ENCODE peak calls at places on chromosomes 3 and 15, in four cellular contexts. One of them, this sample, is unnamed.

GRCh38 chr3:33439421-33440327 is 531 bp downstream of the UBP1 start:
- DNase-seq in AG04449: no peak
- DNase-seq in astrocyte of the spinal cord: peak; percentile 37
- DNase-seq in foreskin fibroblast: peak; percentile 84
- DNase-seq in this sample: peak; percentile 43

GRCh38 chr15:91849749-91850161 is 3.8 kb upstream of the SLCO3A1 start:
- DNase-seq in astrocyte of the spinal cord: peak; percentile 57
- DNase-seq in AG04449: no peak
- DNase-seq in foreskin fibroblast: peak; percentile 60
- DNase-seq in this sample: peak; percentile 33

GRCh38 chr15:71011503-71012155 is 103.6 kb upstream of the THSD4 start:
- DNase-seq in astrocyte of the spinal cord: peak; percentile 66
- DNase-seq in AG04449: peak; percentile 41
- DNase-seq in foreskin fibroblast: peak; percentile 82
- DNase-seq in this sample: peak; percentile 63

GRCh38 chr3:18738393-18739097 is 313.4 kb upstream of the SATB1 start:
- DNase-seq in foreskin fibroblast: no peak
- DNase-seq in astrocyte of the spinal cord: no peak
- DNase-seq in AG04449: no peak
- DNase-seq in this sample: no peak

GRCh38 chr15:58212909-58213526 is 74.8 kb downstream of the AQP9 start:
- DNase-seq in foreskin fibroblast: peak; percentile 71
- DNase-seq in astrocyte of the spinal cord: peak; percentile 46
- DNase-seq in AG04449: no peak
- DNase-seq in this sample: peak; percentile 56

GRCh38 chr3:111581403-111582113 is 13.6 kb downstream of the ZBED2 start:
- DNase-seq in AG04449: no peak
- DNase-seq in astrocyte of the spinal cord: no peak
- DNase-seq in foreskin fibroblast: no peak
- DNase-seq in this sample: peak; percentile 16

GRCh38 chr3:38314112-38314766 is 32.1 kb downstream of the SLC22A14 start:
- DNase-seq in astrocyte of the spinal cord: no peak
- DNase-seq in foreskin fibroblast: no peak
- DNase-seq in AG04449: no peak
- DNase-seq in this sample: no peak

GRCh38 chr15:100727291-100727851 is 125.0 kb downstream of the ASB7 start:
- DNase-seq in foreskin fibroblast: no peak
- DNase-seq in AG04449: no peak
- DNase-seq in astrocyte of the spinal cord: no peak
- DNase-seq in this sample: peak; percentile 70

GRCh38 chr3:141278196-141279073 is 46.8 kb downstream of the PXYLP1 start:
- DNase-seq in astrocyte of the spinal cord: peak; percentile 22
- DNase-seq in AG04449: no peak
- DNase-seq in foreskin fibroblast: peak; percentile 40
- DNase-seq in this sample: peak; percentile 64

GRCh38 chr15:25090073-25090733 is 135.4 kb downstream of the SNRPN start:
- DNase-seq in astrocyte of the spinal cord: no peak
- DNase-seq in foreskin fibroblast: no peak
- DNase-seq in AG04449: no peak
- DNase-seq in this sample: no peak

GRCh38 chr15:31338318-31338878 is 11.8 kb downstream of the KLF13 start:
- DNase-seq in AG04449: no peak
- DNase-seq in astrocyte of the spinal cord: peak; percentile 14
- DNase-seq in foreskin fibroblast: no peak
- DNase-seq in this sample: no peak

GRCh38 chr3:175890056-175890455 is 1030.9 kb downstream of the NAALADL2 start:
- DNase-seq in astrocyte of the spinal cord: no peak
- DNase-seq in AG04449: peak; percentile 19
- DNase-seq in foreskin fibroblast: no peak
- DNase-seq in this sample: no peak

GRCh38 chr3:79767953-79768282 is at the start of gene ROBO1:
- DNase-seq in foreskin fibroblast: no peak
- DNase-seq in astrocyte of the spinal cord: peak; percentile 50
- DNase-seq in AG04449: no peak
- DNase-seq in this sample: no peak

GRCh38 chr15:73374599-73374998 is 5.8 kb upstream of the HCN4 start:
- DNase-seq in astrocyte of the spinal cord: no peak
- DNase-seq in AG04449: no peak
- DNase-seq in foreskin fibroblast: no peak
- DNase-seq in this sample: no peak

GRCh38 chr3:129291487-129291886 is 12.8 kb downstream of the HMCES start:
- DNase-seq in astrocyte of the spinal cord: no peak
- DNase-seq in AG04449: no peak
- DNase-seq in foreskin fibroblast: peak; percentile 50
- DNase-seq in this sample: no peak

GRCh38 chr15:63601026-63601726 is 4.0 kb downstream of the FBXL22 start:
- DNase-seq in foreskin fibroblast: peak; percentile 70
- DNase-seq in astrocyte of the spinal cord: peak; percentile 54
- DNase-seq in AG04449: no peak
- DNase-seq in this sample: peak; percentile 23

GRCh38 chr15:81897011-81897677 is 148.7 kb downstream of the MEX3B start:
- DNase-seq in foreskin fibroblast: peak; percentile 87
- DNase-seq in AG04449: peak; percentile 49
- DNase-seq in astrocyte of the spinal cord: peak; percentile 67
- DNase-seq in this sample: peak; percentile 35

DNA sequence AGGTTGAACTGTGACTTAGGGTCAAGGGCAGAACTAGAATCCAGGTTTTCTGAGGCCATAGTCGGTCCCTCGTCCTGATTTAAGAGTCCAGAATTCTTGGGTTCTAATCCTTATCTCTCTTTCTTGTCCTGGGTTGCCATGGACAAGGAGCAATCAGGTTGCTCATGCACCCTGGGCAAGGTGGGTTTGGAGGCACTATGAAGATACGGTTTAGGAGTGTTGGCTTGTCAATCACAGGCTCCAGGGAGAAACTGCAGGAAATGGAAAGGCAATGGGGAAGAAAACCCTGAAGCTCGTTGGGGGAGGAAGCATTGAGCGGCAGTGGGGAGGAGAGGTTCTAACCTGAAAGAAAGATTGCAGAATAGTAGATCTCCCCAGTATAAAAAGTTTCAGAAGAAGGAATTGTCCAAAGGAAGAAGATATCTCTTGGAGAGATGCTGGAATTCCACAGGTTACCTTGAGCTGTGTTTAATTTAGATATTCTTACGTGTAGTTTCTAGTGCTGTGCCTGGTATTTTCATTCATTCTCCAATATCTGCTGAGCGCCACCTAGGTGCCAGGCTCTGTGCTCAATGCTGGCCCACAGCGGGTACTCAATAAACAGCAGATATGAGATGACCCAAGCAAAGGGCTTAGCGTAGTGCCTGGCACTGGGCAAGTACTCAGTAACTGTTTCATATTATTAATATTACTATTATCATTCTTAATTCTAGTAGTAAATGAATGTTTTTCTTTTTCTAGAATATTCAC is 2.0 kb downstream of the ACAN start:
- DNase-seq in astrocyte of the spinal cord: no peak
- DNase-seq in AG04449: no peak
- DNase-seq in foreskin fibroblast: no peak
- DNase-seq in this sample: no peak
- TF ChIP-seq CTCF in astrocyte of the spinal cord: no peak
- TF ChIP-seq CTCF in AG04449: no peak
- TF ChIP-seq CTCF in foreskin fibroblast: no peak
- TF ChIP-seq CTCF in this sample: no peak

GRCh38 chr15:79430901-79431635 is 1.1 kb upstream of the MINAR1 start:
- DNase-seq in astrocyte of the spinal cord: no peak
- DNase-seq in AG04449: no peak
- DNase-seq in foreskin fibroblast: no peak
- DNase-seq in this sample: peak; percentile 9
- TF ChIP-seq CTCF in astrocyte of the spinal cord: no peak
- TF ChIP-seq CTCF in AG04449: no peak
- TF ChIP-seq CTCF in foreskin fibroblast: no peak
- TF ChIP-seq CTCF in this sample: no peak

DNA sequence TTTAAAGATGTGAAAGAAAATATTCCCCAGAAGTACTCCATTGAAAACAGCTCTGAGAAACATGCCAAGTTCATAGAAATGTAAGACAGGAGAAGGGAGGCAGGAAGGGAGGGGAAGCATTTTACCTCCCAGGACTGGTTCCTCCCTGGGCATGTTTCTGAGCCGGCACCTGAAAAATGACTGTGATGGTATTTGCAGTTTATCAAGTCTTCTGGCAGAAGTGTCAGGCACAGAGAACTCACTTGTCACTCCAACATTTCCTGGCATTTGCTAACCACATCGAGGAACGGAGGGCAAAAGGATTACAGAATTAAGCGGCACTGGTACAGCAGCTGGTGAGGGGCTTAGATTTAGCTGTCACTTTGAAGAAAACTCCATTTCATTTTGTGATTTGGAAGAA is 1054.0 kb downstream of the TUSC7 start:
- DNase-seq in foreskin fibroblast: no peak
- DNase-seq in astrocyte of the spinal cord: no peak
- DNase-seq in AG04449: no peak
- DNase-seq in this sample: no peak
- TF ChIP-seq CTCF in foreskin fibroblast: no peak
- TF ChIP-seq CTCF in astrocyte of the spinal cord: no peak
- TF ChIP-seq CTCF in AG04449: no peak
- TF ChIP-seq CTCF in this sample: no peak

GRCh38 chr3:183764854-183765731 is 60.3 kb downstream of the MAP6D1 start:
- DNase-seq in foreskin fibroblast: peak; percentile 42
- DNase-seq in astrocyte of the spinal cord: peak; percentile 75
- DNase-seq in AG04449: no peak
- DNase-seq in this sample: peak; percentile 94

GRCh38 chr3:183769453-183769852 is 55.9 kb downstream of the MAP6D1 start:
- DNase-seq in astrocyte of the spinal cord: no peak
- DNase-seq in AG04449: no peak
- DNase-seq in foreskin fibroblast: no peak
- DNase-seq in this sample: no peak

GRCh38 chr3:183768114-183768513 is 57.3 kb downstream of the MAP6D1 start:
- DNase-seq in foreskin fibroblast: no peak
- DNase-seq in astrocyte of the spinal cord: no peak
- DNase-seq in AG04449: no peak
- DNase-seq in this sample: no peak

GRCh38 chr3:183766107-183766506 is 59.3 kb downstream of the MAP6D1 start:
- DNase-seq in astrocyte of the spinal cord: no peak
- DNase-seq in foreskin fibroblast: no peak
- DNase-seq in AG04449: no peak
- DNase-seq in this sample: no peak

GRCh38 chr3:183766745-183767606 is 58.4 kb downstream of the MAP6D1 start:
- DNase-seq in AG04449: no peak
- DNase-seq in foreskin fibroblast: peak; percentile 77
- DNase-seq in astrocyte of the spinal cord: peak; percentile 64
- DNase-seq in this sample: peak; percentile 82
- TF ChIP-seq CTCF in AG04449: peak; percentile 78
- TF ChIP-seq CTCF in foreskin fibroblast: peak; percentile 71
- TF ChIP-seq CTCF in astrocyte of the spinal cord: peak; percentile 84
- TF ChIP-seq CTCF in this sample: peak; percentile 88

DNA sequence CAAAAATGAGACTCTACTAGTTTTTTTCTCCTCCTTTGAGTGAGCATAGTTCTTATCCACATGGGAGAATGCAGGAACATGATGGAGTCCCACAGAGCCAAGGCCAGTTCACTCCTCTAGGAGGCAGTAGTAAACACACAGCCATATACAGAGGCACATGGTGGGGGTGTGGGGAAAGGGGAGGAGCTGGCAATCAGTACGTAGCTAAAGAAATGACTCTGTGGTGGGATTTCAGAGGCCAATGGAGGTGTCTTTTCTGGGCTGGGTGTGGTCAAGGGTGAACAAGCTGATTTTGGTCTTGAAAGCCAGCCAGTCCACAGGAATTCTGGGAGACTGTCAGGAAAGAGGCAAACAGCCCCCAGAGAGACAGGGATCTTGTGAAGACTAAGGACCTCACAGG is 6.6 kb upstream of the RAB11A start:
- DNase-seq in AG04449: no peak
- DNase-seq in astrocyte of the spinal cord: peak; percentile 61
- DNase-seq in foreskin fibroblast: peak; percentile 59
- DNase-seq in this sample: peak; percentile 65
- TF ChIP-seq CTCF in AG04449: peak; percentile 37
- TF ChIP-seq CTCF in astrocyte of the spinal cord: peak; percentile 64
- TF ChIP-seq CTCF in foreskin fibroblast: peak; percentile 57
- TF ChIP-seq CTCF in this sample: peak; percentile 64

GRCh38 chr3:98612587-98612986 is 19.2 kb upstream of the CPOX start:
- DNase-seq in AG04449: no peak
- DNase-seq in astrocyte of the spinal cord: no peak
- DNase-seq in foreskin fibroblast: no peak
- DNase-seq in this sample: no peak
- TF ChIP-seq CTCF in AG04449: no peak
- TF ChIP-seq CTCF in astrocyte of the spinal cord: no peak
- TF ChIP-seq CTCF in foreskin fibroblast: no peak
- TF ChIP-seq CTCF in this sample: peak; percentile 11

GRCh38 chr3:124263168-124263567 is 271.2 kb upstream of the ROPN1 start:
- DNase-seq in foreskin fibroblast: peak; percentile 80
- DNase-seq in astrocyte of the spinal cord: peak; percentile 92
- DNase-seq in AG04449: peak; percentile 83
- DNase-seq in this sample: peak; percentile 80

GRCh38 chr3:124269619-124270018 is 277.7 kb upstream of the ROPN1 start:
- DNase-seq in foreskin fibroblast: no peak
- DNase-seq in AG04449: no peak
- DNase-seq in astrocyte of the spinal cord: no peak
- DNase-seq in this sample: no peak

GRCh38 chr3:124268355-124268754 is 276.4 kb upstream of the ROPN1 start:
- DNase-seq in foreskin fibroblast: no peak
- DNase-seq in AG04449: no peak
- DNase-seq in astrocyte of the spinal cord: no peak
- DNase-seq in this sample: no peak

GRCh38 chr3:124266517-124266916 is 274.6 kb upstream of the ROPN1 start:
- DNase-seq in foreskin fibroblast: no peak
- DNase-seq in AG04449: no peak
- DNase-seq in astrocyte of the spinal cord: no peak
- DNase-seq in this sample: peak; percentile 30

GRCh38 chr3:124267406-124267805 is 275.5 kb upstream of the ROPN1 start:
- DNase-seq in AG04449: no peak
- DNase-seq in foreskin fibroblast: no peak
- DNase-seq in astrocyte of the spinal cord: no peak
- DNase-seq in this sample: no peak
- TF ChIP-seq CTCF in AG04449: no peak
- TF ChIP-seq CTCF in foreskin fibroblast: no peak
- TF ChIP-seq CTCF in astrocyte of the spinal cord: no peak
- TF ChIP-seq CTCF in this sample: no peak

DNA sequence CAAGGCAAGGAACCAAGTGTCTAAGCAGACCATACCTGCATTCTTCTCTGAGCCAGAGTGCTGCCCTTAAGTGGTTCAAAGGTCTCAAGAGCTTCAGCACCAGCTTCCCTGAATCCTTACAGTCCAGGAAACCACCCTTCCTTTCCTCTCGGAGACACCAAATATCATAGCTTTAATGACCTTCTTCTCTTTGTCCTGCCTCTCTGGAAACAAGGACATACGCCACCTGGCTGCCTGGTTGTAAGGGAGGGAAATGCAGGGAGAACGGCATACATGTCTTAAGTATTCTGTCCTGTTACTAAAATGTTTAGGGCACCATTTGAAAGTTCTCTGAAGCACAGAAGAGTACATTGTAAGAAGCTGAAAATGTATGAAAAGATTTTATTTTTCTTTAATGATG is 155.6 kb upstream of the ARRDC4 start:
- DNase-seq in AG04449: no peak
- DNase-seq in astrocyte of the spinal cord: no peak
- DNase-seq in foreskin fibroblast: no peak
- DNase-seq in this sample: no peak
- TF ChIP-seq CTCF in AG04449: no peak
- TF ChIP-seq CTCF in astrocyte of the spinal cord: no peak
- TF ChIP-seq CTCF in foreskin fibroblast: no peak
- TF ChIP-seq CTCF in this sample: no peak

GRCh38 chr3:15778332-15778858 is 19.4 kb downstream of the ANKRD28 start:
- DNase-seq in foreskin fibroblast: peak; percentile 21
- DNase-seq in astrocyte of the spinal cord: no peak
- DNase-seq in AG04449: no peak
- DNase-seq in this sample: no peak
- TF ChIP-seq CTCF in foreskin fibroblast: no peak
- TF ChIP-seq CTCF in astrocyte of the spinal cord: no peak
- TF ChIP-seq CTCF in AG04449: no peak
- TF ChIP-seq CTCF in this sample: no peak